ENCODE peak calls at places on chromosomes 1 and 21, in seven cellular contexts. U is stimulated activated CD8-positive, alpha-beta memory T cell treated with anti-CD3 and anti-CD28 coated beads, Interleukin-4, amount 100 ng/mL, for 24 hours; C is psoas muscle; S is activated CD4-positive, alpha-beta T cell treated with anti-CD3 and anti-CD28 coated beads, Interleukin-2, amount 50 U/mL, for 48 hours; Y is Calu3; D is kidney epithelial cell; I is Kasumi-1. H is an unnamed sample.

GRCh38 chr1:9822897-9823692 is 670 bp downstream of the CLSTN1 start:
- DNase-seq in U (no peak), C (peak), S (peak), Y (peak), D (no peak), I (peak), H (peak)

GRCh38 chr1:59204001-59204400 is 92.9 kb upstream of the FGGY start:
- DNase-seq in U (no peak), C (no peak), S (no peak), Y (peak), D (no peak), I (no peak), H (no peak)

GRCh38 chr21:37385179-37385765 is 18.7 kb downstream of the DYRK1A start:
- DNase-seq in U (no peak), C (no peak), S (no peak), Y (no peak), D (no peak), I (no peak), H (no peak)

GRCh38 chr1:241715956-241716355 is 63.9 kb downstream of the WDR64 start:
- DNase-seq in U (no peak), C (no peak), S (no peak), Y (no peak), D (no peak), I (no peak), H (no peak)

GRCh38 chr1:160167056-160167455 is 15.7 kb downstream of the ATP1A4 start:
- DNase-seq in U (no peak), C (no peak), S (no peak), Y (no peak), D (no peak), I (no peak), H (no peak)

GRCh38 chr1:20485527-20486456 is at the start of gene CAMK2N1:
- DNase-seq in U (no peak), C (peak), S (peak), Y (peak), D (no peak), I (no peak), H (peak)

GRCh38 chr1:179058343-179059184 is 23.3 kb upstream of the TOR3A start:
- DNase-seq in U (no peak), C (no peak), S (no peak), Y (no peak), D (no peak), I (no peak), H (no peak)

GRCh38 chr1:45929257-45929687 is 125.9 kb downstream of the MAST2 start:
- DNase-seq in U (no peak), C (no peak), S (no peak), Y (no peak), D (peak), I (peak), H (no peak)

GRCh38 chr1:86335906-86336305 is 60.2 kb downstream of the ODF2L start:
- DNase-seq in U (no peak), C (no peak), S (no peak), Y (no peak), D (peak), I (no peak), H (no peak)

GRCh38 chr1:33339413-33339812 is 18.5 kb upstream of the A3GALT2 start:
- DNase-seq in U (no peak), C (peak), S (no peak), Y (no peak), D (no peak), I (no peak), H (no peak)